ENCODE peak calls at places on chromosome 2, in four cellular contexts. P is K562, C is GM12891, N is GM12878. U is an unnamed sample.

GRCh38 chr2:88137833-88138232 is 10.0 kb upstream of the FABP1 start:
- DNase-seq in N (no peak), P (no peak), C (no peak), U (no peak)

GRCh38 chr2:115165529-115166109 is 723.2 kb downstream of the DPP10 start:
- DNase-seq in C (no peak), N (no peak), P (no peak), U (no peak)

GRCh38 chr2:230416061-230416721 is at the start of gene SP100:
- DNase-seq in C (peak), P (peak), N (peak), U (peak)

GRCh38 chr2:72788756-72789155 is 37.1 kb downstream of the EXOC6B start:
- DNase-seq in N (no peak), P (no peak), C (no peak), U (no peak)

GRCh38 chr2:101699939-101700442 is 2.5 kb downstream of the MAP4K4 start:
- DNase-seq in N (no peak), P (no peak), C (no peak), U (no peak)

GRCh38 chr2:168632733-168633132 is 169.7 kb upstream of the NOSTRIN start:
- DNase-seq in C (no peak), P (no peak), N (no peak), U (no peak)

GRCh38 chr2:196356332-196356731 is 185.0 kb upstream of the STK17B start:
- DNase-seq in C (no peak), N (no peak), P (no peak), U (no peak)

GRCh38 chr2:234970467-234970866 is 18.6 kb downstream of the SH3BP4 start:
- DNase-seq in C (no peak), P (no peak), N (no peak), U (no peak)

GRCh38 chr2:224017976-224018375 is 21.1 kb downstream of the SERPINE2 start:
- DNase-seq in P (no peak), N (no peak), C (no peak), U (no peak)

GRCh38 chr2:145764631-145765030 is 1244.7 kb upstream of the ZEB2 start:
- DNase-seq in C (no peak), P (no peak), N (no peak), U (no peak)

GRCh38 chr2:143808166-143808565 is 678.9 kb downstream of the ARHGAP15 start:
- DNase-seq in C (no peak), P (no peak), N (no peak), U (peak)

GRCh38 chr2:158973511-158973956 is 5.1 kb downstream of the TANC1 start:
- DNase-seq in P (no peak), C (no peak), N (no peak), U (no peak)

GRCh38 chr2:40304340-40304739 is 147.6 kb downstream of the SLC8A1 start:
- DNase-seq in N (no peak), C (no peak), P (no peak), U (no peak)

GRCh38 chr2:235050992-235051351 is 99.2 kb downstream of the SH3BP4 start:
- DNase-seq in C (no peak), N (no peak), P (peak), U (no peak)

GRCh38 chr2:88680916-88681315 is 10.6 kb upstream of the RPIA start:
- DNase-seq in C (no peak), N (no peak), P (no peak), U (no peak)

GRCh38 chr2:29193111-29193510 is 77.9 kb downstream of the CLIP4 start:
- DNase-seq in C (no peak), P (no peak), N (no peak), U (no peak)

GRCh38 chr2:65514555-65515195 is 82.3 kb upstream of the SPRED2 start:
- DNase-seq in P (no peak), C (peak), N (no peak), U (no peak)

GRCh38 chr2:80048296-80048695 is 256.3 kb downstream of the LRRTM1 start:
- DNase-seq in P (no peak), C (no peak), N (no peak), U (no peak)

GRCh38 chr2:72350852-72351251 is 203.2 kb upstream of the CYP26B1 start:
- DNase-seq in C (no peak), P (no peak), N (no peak), U (no peak)

GRCh38 chr2:207950761-207951114 is 74.6 kb downstream of the PLEKHM3 start:
- DNase-seq in C (no peak), P (no peak), N (no peak), U (no peak)

GRCh38 chr2:46651363-46652099 is 172.2 kb downstream of the TMEM247 start:
- DNase-seq in N (no peak), C (no peak), P (no peak), U (no peak)

GRCh38 chr2:45344502-45344901 is 266.6 kb downstream of the SRBD1 start:
- DNase-seq in P (no peak), C (no peak), N (no peak), U (no peak)

GRCh38 chr2:127219716-127220090 is 396 bp downstream of the CYP27C1 start:
- DNase-seq in P (no peak), N (no peak), C (no peak), U (no peak)

GRCh38 chr2:28142403-28142802 is 250.3 kb upstream of the FOSL2 start:
- DNase-seq in N (no peak), P (no peak), C (no peak), U (no peak)

GRCh38 chr2:26850565-26850964 is 2.6 kb downstream of the DPYSL5 start:
- DNase-seq in P (peak), N (no peak), C (no peak), U (no peak)

GRCh38 chr2:86011449-86011941 is 94.2 kb downstream of the POLR1A start:
- DNase-seq in C (no peak), N (no peak), P (no peak), U (no peak)

GRCh38 chr2:73418343-73418742 is 32.7 kb downstream of the ALMS1 start:
- DNase-seq in P (no peak), C (no peak), N (no peak), U (peak)

GRCh38 chr2:86239326-86239725 is 40.1 kb downstream of the MRPL35 start:
- DNase-seq in N (no peak), P (no peak), C (no peak), U (no peak)

GRCh38 chr2:60352491-60353405 is 200.7 kb downstream of the BCL11A start:
- DNase-seq in N (no peak), C (no peak), P (no peak), U (no peak)

GRCh38 chr2:200507179-200507578 is 2.7 kb downstream of the KCTD18 start:
- DNase-seq in C (no peak), N (no peak), P (no peak), U (no peak)

GRCh38 chr2:24304621-24305020 is 55.7 kb downstream of the ITSN2 start:
- DNase-seq in C (no peak), P (no peak), N (no peak), U (no peak)

GRCh38 chr2:109209412-109209811 is 80.4 kb downstream of the SH3RF3 start:
- DNase-seq in C (no peak), P (no peak), N (no peak), U (no peak)

GRCh38 chr2:9407363-9407811 is 15.9 kb downstream of the ITGB1BP1 start:
- DNase-seq in N (no peak), P (no peak), C (no peak), U (no peak)

GRCh38 chr2:20931346-20931745 is 108.4 kb upstream of the LDAH start:
- DNase-seq in P (no peak), C (no peak), N (no peak), U (no peak)

GRCh38 chr2:70959271-70959761 is 19.1 kb upstream of the ANKRD53 start:
- DNase-seq in C (no peak), P (no peak), N (no peak), U (no peak)

GRCh38 chr2:217160103-217160502 is 300.2 kb upstream of the TNP1 start:
- DNase-seq in C (no peak), N (no peak), P (no peak), U (no peak)

GRCh38 chr2:222532315-222532714 is 108.0 kb downstream of the SGPP2 start:
- DNase-seq in C (no peak), N (no peak), P (no peak), U (no peak)

GRCh38 chr2:174026122-174026845 is 61.1 kb upstream of the SP3 start:
- DNase-seq in N (no peak), P (no peak), C (no peak), U (no peak)

GRCh38 chr2:112542974-112543760 is 902 bp downstream of the POLR1B start:
- DNase-seq in C (no peak), N (no peak), P (no peak), U (no peak)

DNA sequence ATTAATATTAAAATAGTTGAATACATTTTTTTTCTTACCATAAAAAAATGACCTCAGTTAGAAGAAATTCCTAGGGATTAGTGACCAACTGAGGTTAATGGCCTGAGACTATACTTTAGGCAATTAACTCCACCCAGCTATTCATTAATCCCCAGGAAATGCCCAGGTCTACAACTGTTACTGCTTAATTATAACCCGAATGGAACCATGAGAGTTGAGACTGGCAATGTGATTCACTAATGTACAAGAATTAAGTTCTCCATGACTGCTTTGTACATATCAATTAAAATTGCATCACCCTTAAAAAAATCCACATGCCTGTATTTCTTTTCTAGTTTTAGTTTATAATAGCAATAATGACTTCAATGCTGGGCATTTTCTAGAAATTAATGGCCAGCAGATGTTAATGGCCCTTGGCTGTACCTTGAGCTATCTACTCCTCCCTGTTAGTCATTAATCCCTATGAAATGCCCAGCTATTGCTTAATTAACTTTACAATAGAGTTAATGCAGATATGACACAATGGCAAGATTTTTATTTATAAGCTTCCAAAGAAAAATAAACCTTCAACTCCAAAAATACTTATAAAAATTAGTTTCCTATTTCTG is 44.1 kb downstream of the ERBB4 start:
- DNase-seq in C (no peak), P (no peak), N (no peak), U (no peak)
- TF ChIP-seq SPI1 in C (no peak), P (no peak), N (no peak), U (no peak)

DNA sequence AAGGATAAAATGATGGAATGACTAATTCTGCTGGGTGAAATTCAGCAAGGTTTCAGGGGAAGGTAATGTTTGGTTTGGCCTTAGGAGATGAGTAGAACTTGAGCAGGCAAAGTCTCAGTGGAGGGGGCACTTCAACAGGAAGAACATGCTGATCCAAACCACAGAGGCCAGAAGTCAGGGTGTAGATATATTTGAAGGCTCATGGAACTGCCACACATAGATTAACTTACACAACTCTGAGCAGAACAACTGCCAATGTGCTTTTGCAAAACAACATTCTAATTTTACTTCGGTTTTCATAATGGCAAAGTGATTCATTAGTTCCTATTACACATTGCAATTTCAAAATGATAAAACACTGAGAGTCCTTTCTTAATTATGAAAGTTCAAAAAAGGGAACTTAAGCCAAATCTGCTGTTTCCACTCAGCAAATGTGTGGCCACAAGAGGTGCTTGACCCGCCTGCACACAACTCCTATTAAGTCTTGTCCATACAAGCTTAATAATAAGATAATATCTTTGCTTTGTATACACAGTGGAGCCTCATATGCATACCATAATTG is 284.8 kb downstream of the MREG start:
- DNase-seq in N (peak), P (no peak), C (no peak), U (peak)
- TF ChIP-seq SPI1 in N (no peak), P (no peak), C (no peak), U (no peak)

DNA sequence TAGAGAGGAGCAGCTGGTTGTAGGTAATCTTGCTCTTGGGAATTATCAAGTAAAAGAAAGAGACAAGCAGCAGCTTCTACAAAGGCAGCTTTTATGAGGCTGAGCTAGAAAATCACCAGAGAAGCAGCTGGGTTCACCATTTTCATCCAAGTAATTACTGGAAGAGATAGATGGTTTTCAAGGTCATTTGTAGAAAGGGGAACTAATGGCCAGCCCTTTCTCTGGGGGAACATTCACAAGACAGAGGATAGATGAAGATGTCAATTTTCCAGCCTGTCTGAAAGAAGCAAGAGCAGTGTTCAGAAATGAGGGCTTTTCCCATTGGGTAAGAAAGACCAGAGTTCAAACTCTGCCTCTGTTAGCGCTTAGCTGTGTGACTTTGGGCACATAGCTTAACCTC is 112.9 kb downstream of the RND3 start:
- DNase-seq in C (no peak), P (no peak), N (no peak), U (no peak)
- TF ChIP-seq SPI1 in C (no peak), P (no peak), N (no peak), U (no peak)

GRCh38 chr2:83461135-83461534 is 997.9 kb downstream of the SUCLG1 start:
- DNase-seq in P (no peak), C (no peak), N (no peak), U (no peak)

GRCh38 chr2:83462881-83463280 is 996.2 kb downstream of the SUCLG1 start:
- DNase-seq in C (no peak), N (no peak), P (no peak), U (no peak)

DNA sequence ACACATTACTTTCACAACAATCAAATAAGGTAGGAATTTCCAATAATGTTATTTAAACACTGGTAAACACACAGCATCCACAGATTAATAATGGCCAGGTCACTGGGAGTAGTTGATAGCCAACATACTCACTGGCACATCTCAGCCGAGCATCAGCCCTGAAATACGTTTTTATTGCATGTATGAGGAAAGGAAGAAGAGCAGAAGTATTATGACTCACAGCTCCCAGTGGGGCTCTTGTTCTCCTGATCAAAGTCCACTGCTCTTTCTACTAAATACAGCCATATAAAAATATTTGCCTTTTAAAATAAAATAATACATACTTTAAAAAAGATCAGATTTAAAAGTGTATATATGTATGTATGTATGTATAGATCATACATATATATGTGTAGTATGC is 999.6 kb downstream of the SUCLG1 start:
- DNase-seq in C (no peak), N (no peak), P (no peak), U (no peak)
- TF ChIP-seq SPI1 in C (no peak), N (no peak), P (no peak), U (no peak)

U was measured in HL-60.